ENCODE peak calls at places on chromosomes 13 and 19, in four cellular contexts. Q, U, P and T are unnamed samples. For H3F3A, the result is how much of the 10 kb centered on the place peaks cover.

GRCh38 chr13:66532146-66532545 is 698.0 kb downstream of the PCDH9 start:
- DNase-seq in U (no peak), Q (no peak), P (no peak), T (no peak)

GRCh38 chr19:8610041-8610927 is at the start of gene ADAMTS10:
- DNase-seq in Q (no peak), U (peak), P (peak), T (peak)

GRCh38 chr19:6459356-6460098 is at the start of gene SLC25A23:
- DNase-seq in Q (peak), U (peak), P (peak), T (peak)

GRCh38 chr19:10430505-10431253 is 10.3 kb downstream of the PDE4A start:
- DNase-seq in U (peak), P (peak), Q (no peak), T (peak)

GRCh38 chr13:35930665-35931631 is 200.2 kb downstream of the DCLK1 start:
- DNase-seq in Q (peak), U (no peak), P (peak), T (no peak)

GRCh38 chr19:51743405-51743804 is 8.3 kb downstream of the FPR1 start:
- DNase-seq in Q (no peak), P (no peak), U (no peak), T (peak)

GRCh38 chr13:67844544-67844943 is 614.4 kb upstream of the PCDH9 start:
- DNase-seq in P (no peak), U (no peak), Q (no peak), T (no peak)

GRCh38 chr19:18743281-18743825 is 47.8 kb downstream of the COMP start:
- DNase-seq in P (no peak), U (peak), Q (no peak), T (no peak)

GRCh38 chr19:36674201-36674600 is 7.6 kb upstream of the ZNF461 start:
- DNase-seq in Q (no peak), P (no peak), U (no peak), T (no peak)

GRCh38 chr13:32309812-32310706 is 5.1 kb downstream of the ZAR1L start:
- DNase-seq in U (peak), P (peak), Q (peak), T (peak)

GRCh38 chr19:51259348-51260245 is 8.7 kb downstream of the SIGLECL1 start:
- DNase-seq in U (peak), P (peak), Q (no peak), T (peak)

GRCh38 chr19:2695288-2695866 is 7.1 kb downstream of the GNG7 start:
- DNase-seq in Q (no peak), P (no peak), U (no peak), T (no peak)

GRCh38 chr13:33052446-33052845 is 36.2 kb downstream of the KL start:
- DNase-seq in Q (no peak), P (no peak), U (no peak), T (peak)

GRCh38 chr13:112753868-112754267 is 64.0 kb downstream of the ATP11A start:
- DNase-seq in U (no peak), P (no peak), Q (no peak), T (no peak)

GRCh38 chr13:25213716-25214115 is 41.6 kb upstream of the AMER2 start:
- DNase-seq in P (no peak), U (no peak), Q (no peak), T (peak)

GRCh38 chr13:78326608-78327007 is 276.7 kb downstream of the POU4F1 start:
- DNase-seq in Q (no peak), U (peak), P (no peak), T (peak)

GRCh38 chr13:108955741-108956140 is 326.3 kb downstream of the MYO16 start:
- DNase-seq in Q (no peak), P (no peak), U (no peak), T (no peak)

GRCh38 chr13:21871302-21871862 is 200.5 kb downstream of the FGF9 start:
- DNase-seq in P (no peak), U (no peak), Q (no peak), T (peak)

GRCh38 chr13:27797228-27797624 is 4.9 kb downstream of the GSX1 start:
- DNase-seq in Q (no peak), U (no peak), P (peak), T (peak)

GRCh38 chr19:4396949-4397783 is 3.2 kb downstream of the SH3GL1 start:
- DNase-seq in P (no peak), U (no peak), Q (no peak), T (peak)

GRCh38 chr13:75968103-75968838 is 332.1 kb downstream of the LMO7 start:
- DNase-seq in P (no peak), U (no peak), Q (no peak), T (peak)

GRCh38 chr19:28710278-28710677 is 502.7 kb downstream of the UQCRFS1 start:
- DNase-seq in Q (peak), U (peak), P (peak), T (peak)

GRCh38 chr13:50156140-50156539 is 140.9 kb downstream of the KCNRG start:
- DNase-seq in P (no peak), U (no peak), Q (no peak), T (peak)

GRCh38 chr13:114035583-114036501 is 62.0 kb upstream of the C13orf46 start:
- DNase-seq in U (no peak), P (no peak), Q (no peak), T (peak)

GRCh38 chr13:112067871-112068305 is 939 bp downstream of the SOX1 start:
- DNase-seq in Q (no peak), U (no peak), P (peak), T (peak)

GRCh38 chr19:46068345-46069258 is 27.8 kb upstream of the IGFL4 start:
- DNase-seq in P (no peak), Q (no peak), U (no peak), T (peak)
- H3F3A ChIP-seq in P (under half), Q (under half), U (under half), T (under half)

DNA sequence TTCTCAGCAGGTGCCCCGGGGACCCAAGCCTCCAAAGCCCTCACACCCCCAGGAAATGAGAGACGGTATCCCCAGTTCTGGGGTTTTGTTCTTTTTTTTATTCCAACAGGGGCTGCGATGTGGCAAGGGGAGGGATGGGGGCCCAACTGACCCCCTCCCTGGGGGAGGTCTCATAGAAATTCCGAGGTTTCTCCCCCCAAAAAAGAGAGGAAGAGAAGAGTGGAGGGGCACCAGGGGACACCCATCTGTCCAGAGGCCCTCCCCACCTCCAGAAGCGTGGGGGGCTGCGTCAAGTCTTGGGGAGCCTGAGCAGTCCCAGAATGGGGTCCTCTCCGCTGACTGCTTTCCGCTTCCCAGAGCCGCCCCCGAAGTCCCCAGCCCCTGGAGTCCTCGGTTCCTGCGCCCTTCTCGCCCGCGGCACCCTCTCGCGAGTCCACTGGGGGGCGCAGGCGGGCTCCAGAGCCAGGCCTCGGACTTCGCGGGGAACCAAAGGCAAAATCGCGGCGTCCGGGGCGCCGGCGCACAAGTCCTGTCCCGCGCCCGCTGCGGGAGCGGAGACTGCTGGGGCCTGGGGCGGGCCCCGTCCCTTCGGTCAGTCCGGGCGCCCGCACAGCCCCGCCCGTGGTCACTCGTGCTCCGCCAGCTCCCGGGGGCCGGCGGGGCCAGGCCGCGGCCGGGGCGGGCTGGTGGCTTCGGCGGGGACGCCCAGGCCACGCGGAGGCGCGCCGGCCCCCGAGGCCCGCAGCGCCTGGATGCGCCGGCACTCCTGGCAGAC is 4.4 kb upstream of the ATP1A3 start:
- DNase-seq in U (peak), Q (peak), P (peak), T (peak)
- TF ChIP-seq EZH2phosphoT487 in U (no peak), Q (no peak), P (no peak), T (no peak)

DNA sequence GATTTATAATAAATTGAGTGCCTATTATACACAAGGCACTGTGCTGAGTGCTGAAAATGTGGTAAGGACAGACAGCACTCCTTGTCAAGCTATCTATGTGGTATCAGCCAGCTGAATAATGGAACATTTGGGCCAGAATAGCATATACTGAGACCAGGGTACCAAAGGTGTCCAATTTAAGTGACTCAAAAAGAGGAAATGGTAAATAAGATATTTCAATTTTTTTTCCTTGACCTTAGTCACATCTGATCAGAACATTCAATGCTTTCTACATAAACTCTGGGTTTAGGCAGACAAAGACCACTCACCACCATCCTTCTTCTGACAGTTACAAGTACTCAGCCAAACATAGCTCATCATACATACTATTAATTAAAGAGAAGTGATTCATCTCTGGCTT is 43.2 kb downstream of the RCBTB2 start:
- DNase-seq in Q (no peak), U (no peak), P (no peak), T (no peak)
- H3F3A ChIP-seq in Q (under half), U (under half), P (under half), T (under half)

GRCh38 chr13:110993788-110994187 is 78.9 kb upstream of the ANKRD10 start:
- DNase-seq in Q (no peak), U (no peak), P (peak), T (no peak)
- TF ChIP-seq EZH2phosphoT487 in Q (no peak), U (no peak), P (no peak), T (no peak)

GRCh38 chr19:16589917-16590316 is 17.7 kb upstream of the SLC35E1 start:
- DNase-seq in P (no peak), Q (no peak), U (peak), T (no peak)
- H3F3A ChIP-seq in P (under half), Q (half or more), U (under half), T (under half)

GRCh38 chr13:48833412-48833811 is 142.3 kb upstream of the FNDC3A start:
- DNase-seq in U (no peak), Q (no peak), P (no peak), T (no peak)

GRCh38 chr13:48840366-48840765 is 135.3 kb upstream of the FNDC3A start:
- DNase-seq in Q (no peak), U (no peak), P (no peak), T (no peak)

GRCh38 chr13:48839171-48839570 is 136.5 kb upstream of the FNDC3A start:
- DNase-seq in Q (no peak), U (no peak), P (no peak), T (no peak)

GRCh38 chr13:48842316-48842715 is 133.4 kb upstream of the FNDC3A start:
- DNase-seq in P (no peak), U (no peak), Q (no peak), T (no peak)

GRCh38 chr13:48838193-48839000 is 137.3 kb upstream of the FNDC3A start:
- DNase-seq in U (no peak), Q (no peak), P (no peak), T (no peak)
- TF ChIP-seq EZH2phosphoT487 in U (no peak), Q (no peak), P (no peak), T (no peak)

DNA sequence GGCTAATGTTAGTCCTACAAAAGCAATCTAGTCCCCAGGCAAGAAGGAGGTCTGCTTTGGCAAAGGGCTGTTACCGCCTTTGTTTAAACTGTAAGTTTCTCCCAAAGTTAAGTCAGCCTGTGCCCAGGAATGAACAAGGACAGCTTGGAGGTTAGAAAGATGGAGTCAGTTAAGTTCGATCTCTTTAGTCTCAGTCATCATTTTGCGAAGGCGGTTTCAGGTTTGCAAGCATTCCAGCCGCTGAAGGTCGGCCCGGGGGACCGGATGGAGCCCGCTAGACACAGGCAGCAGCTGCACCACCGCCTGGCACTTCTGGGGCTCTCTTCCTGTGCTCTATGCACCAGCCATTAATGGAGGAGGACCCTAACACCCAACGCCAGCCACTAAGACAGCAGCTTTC is 91.3 kb downstream of the STK24 start:
- DNase-seq in U (no peak), Q (no peak), P (no peak), T (no peak)
- H3F3A ChIP-seq in U (under half), Q (under half), P (under half), T (under half)